ENCODE peak calls at places on chromosomes 16 and 17, in nine cellular contexts. Q is bronchial epithelial cell, H is lung, O is Panc1, R is IMR-90, P is neural progenitor cell, B is fibroblast of pulmonary artery, U is astrocyte of the spinal cord, S is fibroblast of the aortic adventitia. N is an unnamed sample.

GRCh38 chr17:29400818-29401217 is 10.7 kb downstream of the TAOK1 start:
- DNase-seq in Q (no peak), H (no peak), O (no peak), R (no peak), P (no peak), B (no peak), U (no peak), S (no peak), N (no peak)

GRCh38 chr17:4908711-4909496 is 6.0 kb upstream of the CHRNE start:
- DNase-seq in Q (peak; percentile 91), H (peak; percentile 88), O (peak; percentile 65), R (peak; percentile 92), P (peak; percentile 93), B (peak; percentile 97), U (peak; percentile 94), S (peak; percentile 96), N (peak; percentile 93)

GRCh38 chr16:89485701-89486246 is 4.6 kb downstream of the ANKRD11 start:
- DNase-seq in Q (no peak), H (no peak), O (no peak), R (no peak), P (no peak), B (no peak), U (no peak), S (no peak), N (no peak)

GRCh38 chr16:3580271-3580670 is 3.1 kb upstream of the NLRC3 start:
- DNase-seq in Q (peak; percentile 25), H (no peak), O (no peak), R (no peak), P (no peak), B (no peak), U (no peak), S (no peak), N (no peak)

GRCh38 chr16:24731722-24732419 is 2.4 kb downstream of the TNRC6A start:
- DNase-seq in Q (no peak), H (no peak), O (no peak), R (no peak), P (no peak), B (no peak), U (no peak), S (peak; percentile 37), N (peak; percentile 25)

GRCh38 chr17:40547079-40547784 is 18.0 kb downstream of the CCR7 start:
- DNase-seq in Q (peak; percentile 98), H (peak; percentile 35), O (no peak), R (no peak), P (no peak), B (no peak), U (peak; percentile 26), S (no peak), N (no peak)

GRCh38 chr16:84486126-84486525 is 18.3 kb downstream of the MEAK7 start:
- DNase-seq in Q (no peak), H (no peak), O (no peak), R (no peak), P (no peak), B (no peak), U (no peak), S (no peak), N (no peak)

GRCh38 chr16:58426960-58427359 is 34.7 kb downstream of the GINS3 start:
- DNase-seq in Q (no peak), H (no peak), O (no peak), R (no peak), P (no peak), B (no peak), U (no peak), S (no peak), N (no peak)

GRCh38 chr16:86946396-86946795 is 368.0 kb downstream of the FOXL1 start:
- DNase-seq in Q (no peak), H (no peak), O (no peak), R (peak; percentile 34), P (no peak), B (no peak), U (peak; percentile 27), S (peak; percentile 32), N (no peak)

GRCh38 chr16:57029161-57030160 is 40.1 kb downstream of the NLRC5 start:
- DNase-seq in Q (peak; percentile 84), H (no peak), O (no peak), R (peak; percentile 77), P (no peak), B (peak; percentile 48), U (peak; percentile 79), S (peak; percentile 31), N (peak; percentile 53)

GRCh38 chr17:13865650-13866049 is 203.7 kb upstream of the COX10 start:
- DNase-seq in Q (no peak), H (no peak), O (no peak), R (no peak), P (no peak), B (no peak), U (no peak), S (no peak), N (no peak)

GRCh38 chr17:64155751-64156544 is 26.0 kb upstream of the ERN1 start:
- DNase-seq in Q (no peak), H (peak; percentile 44), O (no peak), R (peak; percentile 61), P (peak; percentile 21), B (peak; percentile 74), U (no peak), S (peak; percentile 51), N (peak; percentile 19)
- TF ChIP-seq CTCF in Q (no peak), H (no peak), O (no peak), R (no peak), P (no peak), B (peak; percentile 10), U (no peak), S (peak; percentile 3), N (no peak)

GRCh38 chr16:73053379-73054130 is 5.6 kb upstream of the ZFHX3 start:
- DNase-seq in Q (peak; percentile 82), H (no peak), O (no peak), R (peak; percentile 75), P (no peak), B (peak; percentile 79), U (peak; percentile 69), S (peak; percentile 58), N (no peak)
- H3K4me3 ChIP-seq in Q (peak overlapping the region; percentile 12), H (no peak overlapping the region), O (peak overlapping the region; percentile 64), R (peak overlapping the region; percentile 12), P (no peak overlapping the region), B (no peak overlapping the region), U (no peak overlapping the region), S (no peak overlapping the region), N (no peak overlapping the region)

GRCh38 chr16:85565340-85565739 is 47.8 kb upstream of the GSE1 start:
- DNase-seq in Q (no peak), H (no peak), O (no peak), R (no peak), P (no peak), B (no peak), U (no peak), S (no peak), N (no peak)

GRCh38 chr16:85565796-85566501 is 47.2 kb upstream of the GSE1 start:
- DNase-seq in Q (no peak), H (no peak), O (no peak), R (no peak), P (no peak), B (no peak), U (no peak), S (no peak), N (no peak)

GRCh38 chr16:85567101-85567866 is 45.8 kb upstream of the GSE1 start:
- DNase-seq in Q (no peak), H (no peak), O (no peak), R (no peak), P (no peak), B (no peak), U (no peak), S (no peak), N (no peak)

GRCh38 chr16:85568519-85568918 is 44.6 kb upstream of the GSE1 start:
- DNase-seq in Q (no peak), H (peak; percentile 67), O (no peak), R (no peak), P (no peak), B (no peak), U (no peak), S (no peak), N (no peak)

GRCh38 chr16:85566502-85567100 is 46.5 kb upstream of the GSE1 start:
- DNase-seq in Q (no peak), H (no peak), O (no peak), R (no peak), P (peak; percentile 92), B (no peak), U (no peak), S (no peak), N (no peak)
- TF ChIP-seq CTCF in Q (no peak), H (no peak), O (no peak), R (no peak), P (peak; percentile 59), B (no peak), U (peak; percentile 23), S (no peak), N (no peak)

GRCh38 chr17:80455784-80456183 is 20.6 kb downstream of the NPTX1 start:
- DNase-seq in Q (no peak), H (no peak), O (no peak), R (no peak), P (peak; percentile 30), B (no peak), U (no peak), S (no peak), N (peak; percentile 14)
- H3K4me3 ChIP-seq in Q (no peak overlapping the region), H (no peak overlapping the region), O (peak overlapping the region; percentile 88), R (no peak overlapping the region), P (peak overlapping the region; percentile 57), B (no peak overlapping the region), U (no peak overlapping the region), S (no peak overlapping the region), N (peak overlapping the region; percentile 57)

DNA sequence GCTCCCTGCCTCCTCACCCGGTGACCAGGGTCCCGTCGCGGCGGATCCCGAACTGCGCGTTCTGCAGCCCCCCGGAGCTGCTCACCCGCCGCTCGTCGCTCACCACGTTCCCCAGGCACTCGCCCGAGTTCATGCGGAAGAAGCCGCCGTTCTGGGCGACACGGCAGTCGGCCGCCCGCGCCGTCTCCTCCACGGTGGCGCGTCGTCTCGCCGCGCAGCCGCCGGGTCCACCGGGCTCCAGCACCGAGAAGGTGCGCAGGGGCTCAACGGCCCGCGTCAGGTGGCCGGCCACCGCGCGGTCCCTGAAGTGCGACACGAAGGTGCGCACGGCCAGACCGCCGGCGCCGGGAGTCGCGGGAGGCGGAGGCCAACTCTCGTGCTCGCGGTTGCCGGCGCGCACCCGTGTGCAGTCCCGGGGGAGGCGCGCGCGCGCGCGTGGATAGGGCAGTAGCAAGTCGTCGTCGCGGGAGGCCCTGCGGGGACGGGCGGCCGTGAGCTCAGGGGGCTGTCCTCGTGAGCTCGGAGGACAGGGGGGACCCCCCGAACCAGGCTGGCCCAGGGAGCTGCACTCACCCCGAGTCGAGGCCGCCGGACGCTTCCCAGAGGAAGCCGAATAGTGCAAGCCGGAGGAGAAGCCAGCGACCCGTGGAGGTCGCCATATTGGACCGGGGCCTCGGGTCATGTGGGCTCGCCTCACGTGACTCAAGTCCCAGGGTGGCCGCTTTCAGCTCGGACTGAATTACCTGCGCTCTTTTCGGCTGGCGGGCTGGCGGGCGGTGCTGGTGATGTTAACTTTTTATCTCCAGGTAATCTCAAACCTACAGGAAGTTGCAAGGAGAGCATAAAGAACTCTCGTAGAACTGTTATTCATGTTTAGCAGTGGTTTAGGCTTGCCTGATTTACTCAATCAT is at the start of gene NAGPA:
- DNase-seq in Q (peak; percentile 57), H (peak; percentile 90), O (no peak), R (peak; percentile 81), P (peak; percentile 95), B (peak; percentile 88), U (peak; percentile 85), S (peak; percentile 84), N (peak; percentile 81)
- TF ChIP-seq CTCF in Q (no peak), H (no peak), O (no peak), R (no peak), P (no peak), B (no peak), U (no peak), S (no peak), N (no peak)